ENCODE peak calls at places on chromosome 21, in ten cellular contexts. Z, K, T, X, G, Q, M, Y, F and L are unnamed samples.

GRCh38 chr21:16040601-16041000 is 310.8 kb downstream of the USP25 start:
- DNase-seq in Z (no peak), K (peak), T (no peak), X (peak), G (no peak), Q (no peak), M (no peak), Y (no peak), F (no peak), L (no peak)

GRCh38 chr21:33237446-33237845 is 7.7 kb downstream of the IFNAR2 start:
- DNase-seq in Z (no peak), K (no peak), T (no peak), X (no peak), G (no peak), Q (peak), M (no peak), Y (no peak), F (no peak), L (no peak)

GRCh38 chr21:38351176-38351959 is 94.6 kb downstream of the KCNJ15 start:
- DNase-seq in Z (no peak), K (peak), T (no peak), X (no peak), G (no peak), Q (peak), M (no peak), Y (no peak), F (no peak), L (no peak)

GRCh38 chr21:41615613-41616012 is 107.7 kb upstream of the TMPRSS2 start:
- DNase-seq in Z (no peak), K (peak), T (no peak), X (peak), G (no peak), Q (peak), M (no peak), Y (no peak), F (no peak), L (no peak)

GRCh38 chr21:36450511-36450910 is 29.4 kb downstream of the CLDN14 start:
- DNase-seq in Z (no peak), K (peak), T (no peak), X (peak), G (no peak), Q (no peak), M (no peak), Y (no peak), F (no peak), L (no peak)

GRCh38 chr21:33047231-33047630 is 21.5 kb downstream of the OLIG2 start:
- DNase-seq in Z (no peak), K (peak), T (no peak), X (no peak), G (no peak), Q (no peak), M (no peak), Y (no peak), F (no peak), L (no peak)

GRCh38 chr21:36422279-36423098 is 37.3 kb downstream of the CHAF1B start:
- DNase-seq in Z (no peak), K (peak), T (peak), X (peak), G (peak), Q (peak), M (peak), Y (peak), F (peak), L (peak)

GRCh38 chr21:17200250-17200649 is 312.6 kb upstream of the CXADR start:
- DNase-seq in Z (no peak), K (no peak), T (no peak), X (no peak), G (no peak), Q (no peak), M (no peak), Y (no peak), F (no peak), L (no peak)

GRCh38 chr21:39397651-39398385 is 47.8 kb downstream of the LCA5L start:
- DNase-seq in Z (no peak), K (no peak), T (no peak), X (no peak), G (no peak), Q (no peak), M (no peak), Y (no peak), F (no peak), L (no peak)

GRCh38 chr21:37008705-37009104 is 2.2 kb downstream of the RIPPLY3 start:
- DNase-seq in Z (peak), K (no peak), T (no peak), X (no peak), G (no peak), Q (no peak), M (peak), Y (no peak), F (no peak), L (no peak)

GRCh38 chr21:44878053-44878982 is 4.8 kb upstream of the PTTG1IP start:
- DNase-seq in Z (no peak), K (no peak), T (no peak), X (peak), G (no peak), Q (no peak), M (no peak), Y (peak), F (no peak), L (no peak)
- TF ChIP-seq CTCF in Z (no peak), K (no peak), T (no peak), X (no peak), G (no peak), Q (no peak), M (no peak), Y (no peak), F (no peak), L (no peak)

GRCh38 chr21:45531393-45532215 is 10.6 kb downstream of the SLC19A1 start:
- DNase-seq in Z (peak), K (no peak), T (peak), X (no peak), G (no peak), Q (no peak), M (no peak), Y (peak), F (no peak), L (no peak)

GRCh38 chr21:45529785-45530422 is 12.3 kb downstream of the SLC19A1 start:
- DNase-seq in Z (peak), K (no peak), T (no peak), X (no peak), G (no peak), Q (no peak), M (no peak), Y (peak), F (no peak), L (no peak)

GRCh38 chr21:45530423-45531113 is 11.7 kb downstream of the SLC19A1 start:
- DNase-seq in Z (peak), K (no peak), T (peak), X (no peak), G (no peak), Q (no peak), M (no peak), Y (peak), F (no peak), L (no peak)

GRCh38 chr21:45528028-45528705 is 14.1 kb downstream of the SLC19A1 start:
- DNase-seq in Z (peak), K (no peak), T (no peak), X (no peak), G (no peak), Q (no peak), M (no peak), Y (peak), F (no peak), L (no peak)

GRCh38 chr21:45528981-45529784 is 13.1 kb downstream of the SLC19A1 start:
- DNase-seq in Z (peak), K (no peak), T (no peak), X (no peak), G (no peak), Q (no peak), M (no peak), Y (peak), F (no peak), L (no peak)
- TF ChIP-seq CTCF in Z (no peak), K (no peak), T (no peak), X (no peak), G (no peak), Q (no peak), M (no peak), Y (no peak), F (no peak), L (no peak)

GRCh38 chr21:24590261-24590660 is 1017.0 kb downstream of the MRPL39 start:
- DNase-seq in Z (no peak), K (no peak), T (no peak), X (no peak), G (no peak), Q (no peak), M (no peak), Y (no peak), F (no peak), L (no peak)

GRCh38 chr21:24594082-24594481 is 1013.2 kb downstream of the MRPL39 start:
- DNase-seq in Z (no peak), K (no peak), T (no peak), X (no peak), G (no peak), Q (no peak), M (peak), Y (no peak), F (no peak), L (peak)
- TF ChIP-seq CTCF in Z (no peak), K (no peak), T (peak), X (no peak), G (no peak), Q (no peak), M (peak), Y (no peak), F (no peak), L (peak)

DNA sequence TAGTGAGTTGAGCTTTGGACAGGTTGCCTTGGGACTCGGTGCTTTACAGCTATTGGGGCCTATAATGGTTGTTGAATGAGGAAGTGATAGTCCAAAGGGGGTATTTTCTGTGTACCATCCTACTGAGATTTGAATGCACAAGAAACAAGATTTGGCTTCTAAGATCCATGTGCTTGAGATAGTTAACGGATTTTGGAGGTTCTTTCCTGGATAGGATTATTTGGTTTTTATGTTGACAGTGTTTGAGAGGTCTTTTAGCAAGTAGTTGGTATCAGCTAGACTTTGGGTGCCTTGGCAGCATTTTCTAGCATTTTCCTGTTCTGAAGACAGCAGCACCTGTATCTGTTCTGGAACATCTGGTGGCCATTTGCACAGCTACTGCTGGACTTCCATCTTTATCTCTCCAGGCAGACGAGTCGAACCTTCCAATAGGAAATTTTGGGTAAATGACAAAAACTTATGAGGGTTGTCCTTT is 3.6 kb upstream of the SCAF4 start:
- DNase-seq in Z (no peak), K (no peak), T (no peak), X (no peak), G (no peak), Q (no peak), M (no peak), Y (no peak), F (peak), L (no peak)
- TF ChIP-seq CTCF in Z (no peak), K (no peak), T (no peak), X (no peak), G (no peak), Q (no peak), M (no peak), Y (no peak), F (no peak), L (no peak)

GRCh38 chr21:45385549-45386050 is 19.4 kb upstream of the COL18A1 start:
- DNase-seq in Z (peak), K (no peak), T (peak), X (no peak), G (no peak), Q (no peak), M (no peak), Y (peak), F (no peak), L (no peak)

GRCh38 chr21:45387506-45387905 is 17.5 kb upstream of the COL18A1 start:
- DNase-seq in Z (no peak), K (no peak), T (no peak), X (no peak), G (no peak), Q (no peak), M (no peak), Y (peak), F (no peak), L (no peak)

GRCh38 chr21:45386336-45386727 is 18.6 kb upstream of the COL18A1 start:
- DNase-seq in Z (peak), K (no peak), T (peak), X (no peak), G (no peak), Q (no peak), M (no peak), Y (peak), F (no peak), L (no peak)

GRCh38 chr21:45388011-45388521 is 16.9 kb upstream of the COL18A1 start:
- DNase-seq in Z (peak), K (no peak), T (peak), X (no peak), G (no peak), Q (no peak), M (no peak), Y (peak), F (no peak), L (no peak)

DNA sequence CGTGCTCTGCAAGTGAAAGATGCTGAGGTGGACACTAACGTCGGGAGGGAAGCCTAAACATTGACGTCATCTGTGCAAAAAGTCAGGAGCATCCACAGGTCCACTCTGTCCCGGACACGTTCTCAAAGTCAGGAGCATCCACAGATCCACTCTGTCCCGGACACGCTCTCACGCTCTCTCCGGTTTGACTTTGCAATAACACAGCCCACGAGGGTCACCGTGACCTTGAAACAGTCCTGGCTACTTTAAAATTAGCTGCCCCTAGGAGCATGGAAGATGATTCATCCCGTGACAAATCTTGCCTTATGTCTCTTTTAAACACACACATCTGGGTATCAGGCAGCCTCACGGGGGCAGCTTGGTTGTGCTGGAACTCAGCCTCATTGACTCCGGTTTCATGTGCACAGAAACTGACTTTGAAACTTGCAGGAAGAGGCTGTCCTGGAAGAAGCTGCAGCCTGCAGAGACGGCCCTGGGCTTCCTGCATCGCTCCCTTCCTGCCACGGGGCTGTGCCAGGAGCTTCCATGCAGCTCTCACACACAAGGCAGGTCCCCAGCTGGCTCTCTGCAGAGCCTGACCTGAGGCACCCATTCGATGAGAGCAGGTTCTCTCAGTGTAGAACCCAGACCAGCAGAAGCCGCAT is 18.1 kb upstream of the COL18A1 start:
- DNase-seq in Z (peak), K (peak), T (peak), X (peak), G (no peak), Q (peak), M (no peak), Y (peak), F (no peak), L (peak)
- TF ChIP-seq CTCF in Z (no peak), K (peak), T (no peak), X (peak), G (peak), Q (peak), M (no peak), Y (peak), F (peak), L (no peak)

GRCh38 chr21:27759091-27759659 is 792.3 kb upstream of the ADAMTS5 start:
- DNase-seq in Z (no peak), K (no peak), T (peak), X (no peak), G (no peak), Q (no peak), M (peak), Y (peak), F (no peak), L (peak)
- TF ChIP-seq CTCF in Z (no peak), K (peak), T (peak), X (peak), G (no peak), Q (peak), M (peak), Y (peak), F (no peak), L (peak)